ENCODE peak calls at places on chromosomes 2 and 18, in nine cellular contexts. One of them, this sample, is unnamed.

GRCh38 chr2:223114170-223114569 is 62.2 kb downstream of the KCNE4 start:
- DNase-seq in suprapubic skin: no peak
- DNase-seq in COR-L47: no peak
- DNase-seq in CD8-positive, alpha-beta T cell: no peak
- DNase-seq in thoracic aorta: no peak
- DNase-seq in activated T-cell treated with anti-CD3 and anti-CD28 coated beads, Interleukin-2, amount 50 U/mL, for 24 hours: no peak
- DNase-seq in GM20000: no peak
- DNase-seq in cardiac fibroblast: peak
- DNase-seq in GM06990: no peak
- DNase-seq in this sample: peak

GRCh38 chr2:12076810-12077209 is 330.4 kb downstream of the LPIN1 start:
- DNase-seq in suprapubic skin: no peak
- DNase-seq in thoracic aorta: no peak
- DNase-seq in activated T-cell treated with anti-CD3 and anti-CD28 coated beads, Interleukin-2, amount 50 U/mL, for 24 hours: no peak
- DNase-seq in COR-L47: peak
- DNase-seq in CD8-positive, alpha-beta T cell: no peak
- DNase-seq in GM06990: no peak
- DNase-seq in GM20000: no peak
- DNase-seq in cardiac fibroblast: peak
- DNase-seq in this sample: peak

GRCh38 chr2:237939251-237939650 is 27.6 kb upstream of the UBE2F start:
- DNase-seq in activated T-cell treated with anti-CD3 and anti-CD28 coated beads, Interleukin-2, amount 50 U/mL, for 24 hours: no peak
- DNase-seq in GM20000: no peak
- DNase-seq in COR-L47: no peak
- DNase-seq in GM06990: no peak
- DNase-seq in cardiac fibroblast: no peak
- DNase-seq in suprapubic skin: no peak
- DNase-seq in thoracic aorta: no peak
- DNase-seq in CD8-positive, alpha-beta T cell: no peak
- DNase-seq in this sample: no peak

GRCh38 chr2:230770804-230771203 is 58.2 kb downstream of the CAB39 start:
- DNase-seq in GM06990: no peak
- DNase-seq in CD8-positive, alpha-beta T cell: no peak
- DNase-seq in activated T-cell treated with anti-CD3 and anti-CD28 coated beads, Interleukin-2, amount 50 U/mL, for 24 hours: no peak
- DNase-seq in thoracic aorta: no peak
- DNase-seq in COR-L47: no peak
- DNase-seq in cardiac fibroblast: no peak
- DNase-seq in suprapubic skin: no peak
- DNase-seq in GM20000: no peak
- DNase-seq in this sample: no peak

GRCh38 chr18:9474103-9474982 is 970 bp upstream of the RALBP1 start:
- DNase-seq in COR-L47: no peak
- DNase-seq in activated T-cell treated with anti-CD3 and anti-CD28 coated beads, Interleukin-2, amount 50 U/mL, for 24 hours: no peak
- DNase-seq in cardiac fibroblast: no peak
- DNase-seq in GM20000: no peak
- DNase-seq in suprapubic skin: no peak
- DNase-seq in CD8-positive, alpha-beta T cell: no peak
- DNase-seq in GM06990: no peak
- DNase-seq in thoracic aorta: no peak
- DNase-seq in this sample: no peak

GRCh38 chr2:238235331-238235732 is 4.5 kb downstream of the HES6 start:
- DNase-seq in cardiac fibroblast: peak
- DNase-seq in GM20000: no peak
- DNase-seq in COR-L47: no peak
- DNase-seq in thoracic aorta: no peak
- DNase-seq in GM06990: no peak
- DNase-seq in CD8-positive, alpha-beta T cell: no peak
- DNase-seq in suprapubic skin: no peak
- DNase-seq in activated T-cell treated with anti-CD3 and anti-CD28 coated beads, Interleukin-2, amount 50 U/mL, for 24 hours: no peak
- DNase-seq in this sample: no peak

GRCh38 chr2:100194951-100195350 is 52.6 kb upstream of the AFF3 start:
- DNase-seq in cardiac fibroblast: no peak
- DNase-seq in thoracic aorta: no peak
- DNase-seq in GM20000: no peak
- DNase-seq in COR-L47: no peak
- DNase-seq in CD8-positive, alpha-beta T cell: no peak
- DNase-seq in GM06990: no peak
- DNase-seq in suprapubic skin: no peak
- DNase-seq in activated T-cell treated with anti-CD3 and anti-CD28 coated beads, Interleukin-2, amount 50 U/mL, for 24 hours: no peak
- DNase-seq in this sample: no peak

GRCh38 chr2:241443486-241444223 is 64.7 kb downstream of the STK25 start:
- DNase-seq in GM20000: peak
- DNase-seq in thoracic aorta: no peak
- DNase-seq in activated T-cell treated with anti-CD3 and anti-CD28 coated beads, Interleukin-2, amount 50 U/mL, for 24 hours: peak
- DNase-seq in COR-L47: no peak
- DNase-seq in GM06990: peak
- DNase-seq in suprapubic skin: no peak
- DNase-seq in CD8-positive, alpha-beta T cell: peak
- DNase-seq in cardiac fibroblast: peak
- DNase-seq in this sample: peak

GRCh38 chr2:32008811-32009478 is 1.9 kb downstream of the MEMO1 start:
- DNase-seq in GM20000: peak
- DNase-seq in COR-L47: peak
- DNase-seq in CD8-positive, alpha-beta T cell: no peak
- DNase-seq in suprapubic skin: no peak
- DNase-seq in thoracic aorta: no peak
- DNase-seq in cardiac fibroblast: peak
- DNase-seq in activated T-cell treated with anti-CD3 and anti-CD28 coated beads, Interleukin-2, amount 50 U/mL, for 24 hours: no peak
- DNase-seq in GM06990: no peak
- DNase-seq in this sample: peak

GRCh38 chr18:48312066-48312465 is 97.1 kb downstream of the ZBTB7C start:
- DNase-seq in COR-L47: no peak
- DNase-seq in activated T-cell treated with anti-CD3 and anti-CD28 coated beads, Interleukin-2, amount 50 U/mL, for 24 hours: no peak
- DNase-seq in suprapubic skin: no peak
- DNase-seq in cardiac fibroblast: no peak
- DNase-seq in GM20000: no peak
- DNase-seq in CD8-positive, alpha-beta T cell: no peak
- DNase-seq in thoracic aorta: no peak
- DNase-seq in GM06990: no peak
- DNase-seq in this sample: no peak

GRCh38 chr2:64001382-64002101 is 17.7 kb downstream of the VPS54 start:
- DNase-seq in COR-L47: no peak
- DNase-seq in thoracic aorta: no peak
- DNase-seq in suprapubic skin: no peak
- DNase-seq in CD8-positive, alpha-beta T cell: no peak
- DNase-seq in cardiac fibroblast: no peak
- DNase-seq in GM06990: no peak
- DNase-seq in activated T-cell treated with anti-CD3 and anti-CD28 coated beads, Interleukin-2, amount 50 U/mL, for 24 hours: no peak
- DNase-seq in GM20000: no peak
- DNase-seq in this sample: no peak

GRCh38 chr2:40488101-40488598 is 36.3 kb upstream of the SLC8A1 start:
- DNase-seq in GM06990: no peak
- DNase-seq in suprapubic skin: no peak
- DNase-seq in cardiac fibroblast: peak
- DNase-seq in thoracic aorta: no peak
- DNase-seq in activated T-cell treated with anti-CD3 and anti-CD28 coated beads, Interleukin-2, amount 50 U/mL, for 24 hours: no peak
- DNase-seq in CD8-positive, alpha-beta T cell: no peak
- DNase-seq in GM20000: no peak
- DNase-seq in COR-L47: peak
- DNase-seq in this sample: peak

GRCh38 chr2:120343433-120344105 is 2.4 kb upstream of the INHBB start:
- DNase-seq in activated T-cell treated with anti-CD3 and anti-CD28 coated beads, Interleukin-2, amount 50 U/mL, for 24 hours: peak
- DNase-seq in COR-L47: peak
- DNase-seq in suprapubic skin: peak
- DNase-seq in thoracic aorta: peak
- DNase-seq in CD8-positive, alpha-beta T cell: peak
- DNase-seq in GM06990: peak
- DNase-seq in cardiac fibroblast: peak
- DNase-seq in GM20000: peak
- DNase-seq in this sample: peak

GRCh38 chr2:218717262-218717661 is 6.6 kb downstream of the TTLL4 start:
- DNase-seq in COR-L47: no peak
- DNase-seq in CD8-positive, alpha-beta T cell: no peak
- DNase-seq in cardiac fibroblast: peak
- DNase-seq in GM06990: no peak
- DNase-seq in GM20000: no peak
- DNase-seq in thoracic aorta: no peak
- DNase-seq in suprapubic skin: no peak
- DNase-seq in activated T-cell treated with anti-CD3 and anti-CD28 coated beads, Interleukin-2, amount 50 U/mL, for 24 hours: no peak
- DNase-seq in this sample: no peak

GRCh38 chr2:21038403-21039073 is 5.3 kb downstream of the APOB start:
- DNase-seq in activated T-cell treated with anti-CD3 and anti-CD28 coated beads, Interleukin-2, amount 50 U/mL, for 24 hours: no peak
- DNase-seq in cardiac fibroblast: peak
- DNase-seq in CD8-positive, alpha-beta T cell: no peak
- DNase-seq in suprapubic skin: no peak
- DNase-seq in COR-L47: no peak
- DNase-seq in GM06990: no peak
- DNase-seq in GM20000: no peak
- DNase-seq in thoracic aorta: no peak
- DNase-seq in this sample: no peak

GRCh38 chr2:64534363-64534762 is 10.2 kb downstream of the AFTPH start:
- DNase-seq in activated T-cell treated with anti-CD3 and anti-CD28 coated beads, Interleukin-2, amount 50 U/mL, for 24 hours: no peak
- DNase-seq in thoracic aorta: no peak
- DNase-seq in cardiac fibroblast: no peak
- DNase-seq in GM20000: no peak
- DNase-seq in CD8-positive, alpha-beta T cell: no peak
- DNase-seq in GM06990: peak
- DNase-seq in suprapubic skin: no peak
- DNase-seq in COR-L47: no peak
- DNase-seq in this sample: peak

GRCh38 chr2:164621761-164622105 is 451 bp upstream of the GRB14 start:
- DNase-seq in CD8-positive, alpha-beta T cell: no peak
- DNase-seq in suprapubic skin: no peak
- DNase-seq in GM20000: peak
- DNase-seq in activated T-cell treated with anti-CD3 and anti-CD28 coated beads, Interleukin-2, amount 50 U/mL, for 24 hours: no peak
- DNase-seq in cardiac fibroblast: no peak
- DNase-seq in GM06990: no peak
- DNase-seq in thoracic aorta: no peak
- DNase-seq in COR-L47: no peak
- DNase-seq in this sample: no peak

GRCh38 chr2:28624798-28625701 is 126.6 kb upstream of the PPP1CB start:
- DNase-seq in COR-L47: no peak
- DNase-seq in suprapubic skin: no peak
- DNase-seq in GM20000: peak
- DNase-seq in cardiac fibroblast: peak
- DNase-seq in GM06990: peak
- DNase-seq in thoracic aorta: no peak
- DNase-seq in CD8-positive, alpha-beta T cell: peak
- DNase-seq in activated T-cell treated with anti-CD3 and anti-CD28 coated beads, Interleukin-2, amount 50 U/mL, for 24 hours: peak
- DNase-seq in this sample: peak

GRCh38 chr2:65128297-65129190 is 1.4 kb downstream of the RAB1A start:
- DNase-seq in cardiac fibroblast: peak
- DNase-seq in COR-L47: no peak
- DNase-seq in CD8-positive, alpha-beta T cell: no peak
- DNase-seq in thoracic aorta: no peak
- DNase-seq in GM06990: no peak
- DNase-seq in activated T-cell treated with anti-CD3 and anti-CD28 coated beads, Interleukin-2, amount 50 U/mL, for 24 hours: no peak
- DNase-seq in suprapubic skin: no peak
- DNase-seq in GM20000: no peak
- DNase-seq in this sample: no peak

GRCh38 chr2:40448476-40449079 is 3.3 kb downstream of the SLC8A1 start:
- DNase-seq in cardiac fibroblast: peak
- DNase-seq in CD8-positive, alpha-beta T cell: no peak
- DNase-seq in GM20000: peak
- DNase-seq in activated T-cell treated with anti-CD3 and anti-CD28 coated beads, Interleukin-2, amount 50 U/mL, for 24 hours: no peak
- DNase-seq in thoracic aorta: no peak
- DNase-seq in GM06990: no peak
- DNase-seq in COR-L47: peak
- DNase-seq in suprapubic skin: no peak
- DNase-seq in this sample: peak

GRCh38 chr18:62289047-62289446 is 36.1 kb upstream of the TNFRSF11A start:
- DNase-seq in GM20000: peak
- DNase-seq in activated T-cell treated with anti-CD3 and anti-CD28 coated beads, Interleukin-2, amount 50 U/mL, for 24 hours: no peak
- DNase-seq in GM06990: no peak
- DNase-seq in thoracic aorta: no peak
- DNase-seq in CD8-positive, alpha-beta T cell: no peak
- DNase-seq in suprapubic skin: no peak
- DNase-seq in COR-L47: no peak
- DNase-seq in cardiac fibroblast: no peak
- DNase-seq in this sample: no peak

GRCh38 chr18:74333091-74333490 is 17.5 kb downstream of the C18orf63 start:
- DNase-seq in thoracic aorta: no peak
- DNase-seq in suprapubic skin: no peak
- DNase-seq in GM06990: no peak
- DNase-seq in CD8-positive, alpha-beta T cell: no peak
- DNase-seq in activated T-cell treated with anti-CD3 and anti-CD28 coated beads, Interleukin-2, amount 50 U/mL, for 24 hours: no peak
- DNase-seq in GM20000: no peak
- DNase-seq in COR-L47: no peak
- DNase-seq in cardiac fibroblast: peak
- DNase-seq in this sample: no peak

GRCh38 chr2:29134933-29135332 is 19.7 kb downstream of the CLIP4 start:
- DNase-seq in thoracic aorta: no peak
- DNase-seq in GM20000: no peak
- DNase-seq in activated T-cell treated with anti-CD3 and anti-CD28 coated beads, Interleukin-2, amount 50 U/mL, for 24 hours: no peak
- DNase-seq in CD8-positive, alpha-beta T cell: no peak
- DNase-seq in GM06990: no peak
- DNase-seq in cardiac fibroblast: no peak
- DNase-seq in suprapubic skin: no peak
- DNase-seq in COR-L47: no peak
- DNase-seq in this sample: no peak

GRCh38 chr2:234494361-234495075 is 2.4 kb downstream of the ARL4C start:
- DNase-seq in COR-L47: peak
- DNase-seq in GM20000: no peak
- DNase-seq in GM06990: no peak
- DNase-seq in suprapubic skin: no peak
- DNase-seq in cardiac fibroblast: peak
- DNase-seq in activated T-cell treated with anti-CD3 and anti-CD28 coated beads, Interleukin-2, amount 50 U/mL, for 24 hours: no peak
- DNase-seq in thoracic aorta: no peak
- DNase-seq in CD8-positive, alpha-beta T cell: peak
- DNase-seq in this sample: no peak

GRCh38 chr2:224221455-224221913 is 180.4 kb downstream of the FAM124B start:
- DNase-seq in COR-L47: no peak
- DNase-seq in thoracic aorta: no peak
- DNase-seq in CD8-positive, alpha-beta T cell: no peak
- DNase-seq in suprapubic skin: no peak
- DNase-seq in activated T-cell treated with anti-CD3 and anti-CD28 coated beads, Interleukin-2, amount 50 U/mL, for 24 hours: no peak
- DNase-seq in GM06990: no peak
- DNase-seq in cardiac fibroblast: peak
- DNase-seq in GM20000: no peak
- DNase-seq in this sample: peak

GRCh38 chr2:6639870-6640639 is 225.7 kb downstream of the CMPK2 start:
- DNase-seq in CD8-positive, alpha-beta T cell: no peak
- DNase-seq in thoracic aorta: no peak
- DNase-seq in activated T-cell treated with anti-CD3 and anti-CD28 coated beads, Interleukin-2, amount 50 U/mL, for 24 hours: no peak
- DNase-seq in COR-L47: no peak
- DNase-seq in suprapubic skin: no peak
- DNase-seq in GM20000: no peak
- DNase-seq in GM06990: no peak
- DNase-seq in cardiac fibroblast: no peak
- DNase-seq in this sample: peak

GRCh38 chr18:37084912-37085311 is 256.0 kb downstream of the KIAA1328 start:
- DNase-seq in CD8-positive, alpha-beta T cell: no peak
- DNase-seq in suprapubic skin: no peak
- DNase-seq in activated T-cell treated with anti-CD3 and anti-CD28 coated beads, Interleukin-2, amount 50 U/mL, for 24 hours: no peak
- DNase-seq in thoracic aorta: no peak
- DNase-seq in GM20000: no peak
- DNase-seq in COR-L47: no peak
- DNase-seq in cardiac fibroblast: no peak
- DNase-seq in GM06990: no peak
- DNase-seq in this sample: no peak

GRCh38 chr2:47339745-47340541 is 63.0 kb upstream of the MSH2 start:
- DNase-seq in cardiac fibroblast: peak
- DNase-seq in GM20000: no peak
- DNase-seq in thoracic aorta: no peak
- DNase-seq in COR-L47: peak
- DNase-seq in GM06990: no peak
- DNase-seq in suprapubic skin: no peak
- DNase-seq in CD8-positive, alpha-beta T cell: no peak
- DNase-seq in activated T-cell treated with anti-CD3 and anti-CD28 coated beads, Interleukin-2, amount 50 U/mL, for 24 hours: no peak
- DNase-seq in this sample: no peak

GRCh38 chr2:186980787-186981550 is 132.0 kb upstream of the ZSWIM2 start:
- DNase-seq in thoracic aorta: no peak
- DNase-seq in GM06990: no peak
- DNase-seq in COR-L47: peak
- DNase-seq in GM20000: no peak
- DNase-seq in suprapubic skin: no peak
- DNase-seq in activated T-cell treated with anti-CD3 and anti-CD28 coated beads, Interleukin-2, amount 50 U/mL, for 24 hours: no peak
- DNase-seq in CD8-positive, alpha-beta T cell: no peak
- DNase-seq in cardiac fibroblast: no peak
- DNase-seq in this sample: no peak

GRCh38 chr18:6728318-6728717 is 1.2 kb upstream of the ARHGAP28 start:
- DNase-seq in GM06990: no peak
- DNase-seq in cardiac fibroblast: no peak
- DNase-seq in CD8-positive, alpha-beta T cell: no peak
- DNase-seq in thoracic aorta: no peak
- DNase-seq in suprapubic skin: no peak
- DNase-seq in GM20000: no peak
- DNase-seq in COR-L47: no peak
- DNase-seq in activated T-cell treated with anti-CD3 and anti-CD28 coated beads, Interleukin-2, amount 50 U/mL, for 24 hours: no peak
- DNase-seq in this sample: no peak

GRCh38 chr2:950627-950992 is at the start of gene SNTG2:
- DNase-seq in GM20000: peak
- DNase-seq in GM06990: no peak
- DNase-seq in CD8-positive, alpha-beta T cell: peak
- DNase-seq in COR-L47: peak
- DNase-seq in cardiac fibroblast: no peak
- DNase-seq in suprapubic skin: no peak
- DNase-seq in thoracic aorta: no peak
- DNase-seq in activated T-cell treated with anti-CD3 and anti-CD28 coated beads, Interleukin-2, amount 50 U/mL, for 24 hours: peak
- DNase-seq in this sample: peak

This sample was measured in A673.